ENCODE peak calls at places on chromosomes 13 and 19, in seven cellular contexts. E is A549, D is left lung, N is uterus, F is lung, A is body of pancreas, V is thoracic aorta. G is an unnamed sample. For H3K4me1, the result is how much of the 10 kb centered on the place peaks cover.

GRCh38 chr13:23678768-23679167 is 108.6 kb downstream of the TNFRSF19 start:
- DNase-seq in A (no peak), E (no peak), F (no peak), D (no peak), N (no peak), V (no peak), G (no peak)

GRCh38 chr19:27746691-27747380 is 1466.1 kb downstream of the UQCRFS1 start:
- DNase-seq in E (peak), F (peak), N (no peak), D (peak), A (peak), V (no peak), G (peak)

GRCh38 chr19:55661826-55662225 is 7.0 kb downstream of the U2AF2 start:
- DNase-seq in V (no peak), F (no peak), N (no peak), A (no peak), E (no peak), D (peak), G (no peak)

GRCh38 chr19:55605637-55606470 is at the start of gene ZNF865:
- DNase-seq in N (peak), V (no peak), A (peak), D (peak), E (peak), F (peak), G (peak)

GRCh38 chr13:113854238-113855011 is 9.5 kb downstream of the GAS6 start:
- DNase-seq in E (no peak), V (no peak), A (peak), F (no peak), N (peak), D (peak), G (no peak)

GRCh38 chr13:97631158-97631557 is 197.2 kb downstream of the RAP2A start:
- DNase-seq in D (no peak), A (no peak), E (no peak), F (no peak), V (no peak), N (no peak), G (no peak)

GRCh38 chr13:62137629-62138405 is 722.2 kb upstream of the PCDH20 start:
- DNase-seq in V (no peak), F (no peak), A (no peak), N (no peak), D (no peak), E (no peak), G (no peak)

GRCh38 chr19:51712461-51713081 is 11.2 kb downstream of the HAS1 start:
- DNase-seq in N (no peak), D (no peak), E (peak), F (no peak), A (no peak), V (no peak), G (peak)

GRCh38 chr13:108218044-108218974 is at the start of gene ABHD13:
- DNase-seq in V (peak), N (peak), D (peak), F (peak), E (peak), A (peak), G (peak)

GRCh38 chr19:2167896-2168618 is 4.3 kb downstream of the DOT1L start:
- DNase-seq in V (peak), A (peak), N (peak), E (no peak), F (peak), D (peak), G (peak)

GRCh38 chr19:58577581-58578429 is 4.7 kb upstream of the MZF1 start:
- DNase-seq in D (peak), F (no peak), N (no peak), E (no peak), V (no peak), A (no peak), G (no peak)

GRCh38 chr13:25253702-25254101 is 33.6 kb downstream of the MTMR6 start:
- DNase-seq in E (no peak), A (no peak), D (no peak), V (no peak), F (no peak), N (no peak), G (no peak)

GRCh38 chr19:49581007-49581508 is at the start of gene PRRG2:
- DNase-seq in V (no peak), F (peak), E (no peak), N (no peak), D (peak), A (peak), G (no peak)

GRCh38 chr19:43984687-43985000 is 656 bp downstream of the ZNF155 start:
- DNase-seq in V (no peak), F (no peak), E (no peak), A (no peak), N (no peak), D (peak), G (no peak)

GRCh38 chr19:38714354-38714778 is 29.9 kb downstream of the CAPN12 start:
- DNase-seq in E (no peak), F (no peak), D (no peak), N (no peak), V (no peak), A (peak), G (no peak)
- H3K4me1 ChIP-seq in E (under half), F (under half), D (under half), N (under half), V (under half), A (half or more), G (under half)

GRCh38 chr13:46552302-46552680 is 679 bp upstream of the LRCH1 start:
- DNase-seq in E (no peak), F (no peak), N (peak), A (no peak), D (peak), V (no peak), G (no peak)

GRCh38 chr13:46553886-46554855 is 1.2 kb downstream of the LRCH1 start:
- DNase-seq in D (peak), F (peak), A (peak), V (peak), N (peak), E (peak), G (peak)

GRCh38 chr13:46551410-46552301 is 1.3 kb upstream of the LRCH1 start:
- DNase-seq in E (peak), F (peak), V (peak), N (peak), A (peak), D (peak), G (peak)

GRCh38 chr13:46553521-46553885 is 533 bp downstream of the LRCH1 start:
- DNase-seq in V (no peak), N (peak), E (no peak), A (no peak), F (no peak), D (no peak), G (no peak)

DNA sequence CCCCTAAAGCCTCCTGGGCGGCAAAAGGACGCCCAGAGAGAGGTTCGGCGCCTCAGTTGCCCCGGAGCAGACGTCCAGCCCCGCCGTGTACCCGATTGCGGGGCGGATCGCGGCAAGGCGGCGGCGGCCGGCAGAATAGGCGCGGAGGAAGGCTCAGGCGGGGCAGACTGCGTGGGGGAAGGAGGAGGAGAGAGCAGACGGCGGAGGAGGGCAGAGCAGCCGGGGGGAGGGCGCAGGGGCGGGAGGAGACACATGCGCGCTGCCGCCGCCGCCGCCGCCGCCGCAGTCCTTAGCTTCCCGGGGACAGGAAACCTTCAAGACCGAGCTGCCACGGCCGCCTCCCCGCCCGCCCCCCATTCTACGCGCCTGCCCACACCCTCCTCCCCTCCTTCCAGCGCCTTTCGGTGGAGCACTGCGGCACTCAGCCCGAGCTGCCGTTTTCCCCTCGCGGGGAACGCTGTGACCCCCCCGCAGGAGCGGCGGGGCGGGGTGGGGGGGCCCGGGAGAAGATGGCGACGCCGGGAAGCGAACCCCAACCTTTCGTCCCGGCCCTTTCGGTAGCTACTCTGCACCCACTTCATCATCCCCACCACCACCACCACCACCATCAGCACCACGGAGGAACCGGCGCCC is at the start of gene LRCH1:
- DNase-seq in N (peak), A (peak), D (peak), V (peak), E (peak), F (peak), G (peak)
- H3K27ac ChIP-seq in N (peak), A (peak), D (peak), V (peak), E (peak), F (peak), G (peak)

GRCh38 chr13:51229141-51229540 is 6.9 kb downstream of the FAM124A start:
- DNase-seq in V (no peak), D (no peak), F (no peak), E (no peak), A (no peak), N (no peak), G (no peak)
- H3K4me1 ChIP-seq in V (under half), D (under half), F (under half), E (under half), A (under half), N (under half), G (under half)

GRCh38 chr19:18467978-18468377 is 30.0 kb upstream of the ISYNA1 start:
- DNase-seq in F (no peak), A (no peak), D (peak), N (no peak), V (no peak), E (no peak), G (no peak)
- H3K27ac ChIP-seq in F (no peak), A (peak), D (no peak), N (no peak), V (no peak), E (no peak), G (no peak)

DNA sequence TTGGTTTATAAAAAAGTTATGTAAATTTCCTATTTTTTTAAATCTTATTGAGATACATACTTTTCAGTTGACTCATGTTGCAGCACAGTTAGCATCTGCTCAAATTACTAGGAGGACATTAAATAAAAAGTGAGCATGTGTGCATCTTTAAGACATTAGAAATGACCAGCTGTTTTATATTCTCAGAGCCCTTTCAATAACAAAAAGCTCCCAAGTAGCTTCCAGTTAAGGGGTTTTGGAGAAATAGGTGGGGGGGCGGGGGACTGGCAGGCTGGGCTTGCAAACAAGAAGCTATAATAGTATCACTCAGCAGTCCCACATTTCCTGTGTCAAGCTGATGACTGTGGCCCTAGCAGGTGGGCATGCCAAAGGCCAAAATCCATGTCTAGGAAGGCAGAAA is 1713.1 kb upstream of the SLC10A2 start:
- DNase-seq in D (no peak), N (no peak), E (no peak), A (no peak), F (no peak), V (no peak), G (peak)
- H3K4me1 ChIP-seq in D (under half), N (under half), E (under half), A (under half), F (under half), V (under half), G (under half)

GRCh38 chr19:6724631-6725185 is 4.3 kb upstream of the C3 start:
- DNase-seq in D (peak), F (no peak), A (no peak), N (no peak), E (no peak), V (no peak), G (no peak)

GRCh38 chr19:6721113-6721474 is 644 bp upstream of the C3 start:
- DNase-seq in N (no peak), F (no peak), E (no peak), D (no peak), A (no peak), V (no peak), G (no peak)

GRCh38 chr19:6723738-6724137 is 3.3 kb upstream of the C3 start:
- DNase-seq in A (no peak), N (no peak), D (peak), F (no peak), E (no peak), V (no peak), G (no peak)

GRCh38 chr19:6721773-6722172 is 1.3 kb upstream of the C3 start:
- DNase-seq in E (no peak), N (no peak), D (peak), A (no peak), V (no peak), F (no peak), G (no peak)

DNA sequence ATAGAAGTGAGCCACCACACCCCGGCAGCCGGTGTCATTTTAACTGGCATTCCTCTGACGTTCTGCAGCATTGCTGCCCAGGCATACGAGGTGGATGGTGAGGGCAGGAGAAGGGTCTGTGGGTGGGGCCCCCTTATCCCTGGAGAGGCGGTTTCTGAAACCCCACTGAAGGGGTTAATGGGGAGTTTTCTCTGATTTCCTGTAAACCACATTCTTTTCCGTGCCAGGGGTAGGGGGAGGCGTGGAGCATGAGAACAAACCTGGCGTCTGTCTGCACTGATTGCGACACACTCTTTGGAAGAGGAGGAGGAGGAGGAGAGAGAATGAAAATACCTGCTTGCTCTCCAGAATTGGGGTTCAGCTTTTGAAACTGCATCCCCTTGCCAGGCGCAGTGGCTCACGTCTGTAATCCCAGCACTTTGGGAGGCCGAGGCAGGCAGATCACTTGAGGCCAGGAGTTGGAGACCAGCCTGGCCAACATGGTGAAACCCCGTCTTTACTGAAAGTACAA is 2.7 kb upstream of the C3 start:
- DNase-seq in D (peak), N (peak), A (peak), V (no peak), E (peak), F (peak), G (no peak)
- H3K27ac ChIP-seq in D (peak), N (no peak), A (peak), V (no peak), E (peak), F (no peak), G (no peak)

DNA sequence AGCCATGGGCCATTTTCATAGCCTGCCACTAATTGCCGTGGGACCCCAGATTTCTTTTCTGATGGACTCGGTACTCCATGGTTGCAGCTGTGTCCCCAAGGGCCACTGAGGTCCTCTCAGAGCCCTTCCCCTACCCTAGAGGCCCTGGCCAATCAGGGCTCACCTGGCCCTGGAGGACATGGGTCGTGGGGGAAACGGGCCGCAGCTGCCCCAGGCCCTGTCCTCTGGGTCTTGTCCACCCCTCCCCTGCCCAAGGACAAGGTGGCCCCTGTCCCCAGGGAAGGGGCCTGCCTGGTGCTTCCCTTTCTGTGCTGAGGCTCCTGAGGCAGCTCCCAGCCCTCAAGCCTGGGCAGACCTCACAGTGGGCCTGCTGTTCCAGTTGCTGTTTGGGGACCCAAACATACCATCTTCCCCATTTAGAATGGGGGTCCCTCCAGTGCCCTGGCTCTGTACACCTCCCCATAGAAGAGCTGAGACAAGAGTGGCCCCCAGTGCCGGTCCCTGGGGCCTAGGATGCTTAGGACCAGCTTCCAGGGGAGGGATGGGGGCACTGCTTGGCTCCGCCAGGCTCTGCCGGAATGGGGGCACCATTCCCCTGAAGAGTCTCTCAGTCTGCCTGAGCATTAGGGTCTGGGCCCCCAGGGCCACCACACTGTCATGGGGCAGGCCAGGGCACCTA is 3.2 kb downstream of the RAB11B start:
- DNase-seq in D (no peak), A (no peak), V (no peak), E (no peak), F (no peak), N (no peak), G (no peak)
- H3K4me1 ChIP-seq in D (under half), A (half or more), V (under half), E (half or more), F (under half), N (under half), G (under half)

DNA sequence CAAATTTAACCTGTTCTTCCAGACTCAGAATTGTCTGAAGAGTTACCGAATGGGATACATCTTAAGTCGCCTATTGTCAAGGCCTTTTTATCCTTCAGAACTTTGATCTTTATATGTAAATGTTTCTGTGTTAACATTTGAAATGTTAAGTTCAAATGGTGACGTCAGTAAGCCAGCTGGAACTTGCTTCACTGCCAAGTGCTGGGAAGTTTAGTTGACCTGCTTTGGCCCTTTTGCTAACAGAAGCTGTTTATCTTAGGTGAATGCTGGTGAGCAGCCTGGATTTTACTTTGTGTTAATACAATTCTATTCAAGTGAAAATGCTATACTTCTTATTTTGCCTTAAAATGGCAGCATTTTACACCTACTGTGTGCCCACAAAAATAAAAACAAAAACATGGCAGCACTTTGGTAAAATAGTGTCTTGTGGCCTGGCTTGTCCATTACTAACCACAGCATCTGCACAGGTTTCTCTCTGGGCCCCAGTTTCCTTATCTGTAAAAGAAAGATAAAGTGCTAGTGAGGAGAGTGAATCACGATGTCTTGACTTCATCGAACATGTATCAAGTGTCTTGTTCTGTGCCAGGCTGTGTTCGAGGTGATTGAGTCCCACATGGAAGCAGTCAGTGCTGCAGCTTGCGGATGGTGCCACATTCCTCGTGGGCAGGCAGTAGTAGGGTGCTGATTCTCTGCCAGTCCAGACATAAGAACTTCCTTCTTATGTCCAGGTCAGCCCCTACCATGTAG is 2.2 kb downstream of the NAXD start:
- DNase-seq in N (peak), F (no peak), D (no peak), E (no peak), V (no peak), A (peak), G (no peak)
- H3K27ac ChIP-seq in N (peak), F (no peak), D (peak), E (no peak), V (peak), A (peak), G (no peak)

DNA sequence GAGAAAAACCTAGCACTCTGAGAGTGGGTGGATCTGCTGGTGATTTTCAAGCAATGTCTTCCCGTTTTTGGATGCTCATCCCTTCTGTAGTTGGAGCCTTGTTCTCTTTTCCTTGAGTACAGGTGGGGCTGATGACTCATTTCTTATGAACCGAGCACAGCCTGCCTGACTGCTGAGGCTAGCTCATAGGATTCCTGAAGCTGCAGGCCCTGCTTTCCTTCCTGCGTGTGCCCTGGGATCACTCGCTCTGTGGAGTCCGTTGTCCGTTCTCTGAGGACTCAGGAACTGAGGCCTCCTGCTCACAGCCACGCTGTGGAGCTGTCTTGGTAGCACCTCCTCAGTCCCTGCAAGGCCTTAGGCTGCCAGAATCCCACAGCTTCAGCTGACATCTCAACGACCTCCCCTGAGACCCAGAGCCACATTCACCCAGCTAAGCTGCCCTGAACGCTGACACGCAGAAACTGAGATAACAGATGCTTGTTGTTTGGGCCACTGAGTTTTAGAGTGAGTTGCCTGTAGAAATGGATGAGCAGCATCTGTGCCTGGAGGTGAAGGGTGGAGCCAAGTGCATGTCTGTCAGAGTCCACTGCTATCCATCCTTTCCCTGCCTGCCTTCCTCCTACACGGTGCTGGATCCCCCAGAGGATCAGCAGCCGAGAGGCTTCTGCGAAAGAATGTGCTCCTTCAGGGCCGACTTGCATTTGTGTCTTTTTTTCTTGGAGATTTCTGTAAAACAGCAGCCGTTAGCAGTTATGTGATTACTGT is 73.0 kb downstream of the ARHGEF7 start:
- DNase-seq in A (no peak), E (no peak), F (no peak), V (no peak), D (no peak), N (no peak), G (peak)
- H3K4me1 ChIP-seq in A (under half), E (under half), F (under half), V (under half), D (under half), N (under half), G (under half)